ENCODE peak calls at places on chromosomes 6 and 20, in eight cellular contexts. Z, I, B, K, G, C, H and Q are unnamed samples. For H3K4me1, the result is how much of the 10 kb centered on the place peaks cover.

GRCh38 chr6:149478631-149479314 is 6.0 kb downstream of the ZC3H12D start:
- DNase-seq in Z (no peak), C (no peak), B (no peak), H (no peak), G (no peak), K (no peak), I (no peak), Q (no peak)

GRCh38 chr20:46803446-46804020 is 91.1 kb upstream of the EYA2 start:
- DNase-seq in K (no peak), I (no peak), G (no peak), Z (no peak), C (no peak), H (no peak), B (no peak), Q (no peak)

GRCh38 chr6:6583836-6584235 is 4.7 kb upstream of the LY86 start:
- DNase-seq in B (no peak), G (no peak), Z (no peak), I (no peak), K (no peak), C (no peak), H (no peak), Q (peak)

GRCh38 chr6:14816106-14816864 is 429.6 kb upstream of the JARID2 start:
- DNase-seq in H (peak), B (no peak), Z (no peak), I (no peak), K (no peak), C (no peak), G (no peak), Q (no peak)

GRCh38 chr20:32488066-32488838 is 96.9 kb downstream of the NOL4L start:
- DNase-seq in B (no peak), I (no peak), K (no peak), C (no peak), G (no peak), H (no peak), Z (no peak), Q (no peak)

GRCh38 chr20:57713505-57713903 is 3.7 kb upstream of the PMEPA1 start:
- DNase-seq in H (no peak), G (no peak), B (no peak), Z (no peak), C (no peak), I (no peak), K (no peak), Q (no peak)

GRCh38 chr20:36408219-36408618 is 102.1 kb downstream of the DLGAP4 start:
- DNase-seq in Z (peak), G (peak), B (peak), I (no peak), H (peak), K (no peak), C (no peak), Q (no peak)

GRCh38 chr6:126792340-126792739 is 326.1 kb upstream of the RSPO3 start:
- DNase-seq in I (no peak), H (no peak), K (no peak), C (no peak), B (no peak), G (no peak), Z (no peak), Q (no peak)

GRCh38 chr20:53839423-53840176 is 230.8 kb downstream of the BCAS1 start:
- DNase-seq in H (no peak), G (no peak), I (no peak), Z (no peak), K (no peak), C (peak), B (no peak), Q (no peak)

GRCh38 chr6:161101517-161101916 is 109.9 kb downstream of the MAP3K4 start:
- DNase-seq in K (no peak), Z (peak), B (no peak), G (no peak), I (no peak), H (peak), C (no peak), Q (no peak)

DNA sequence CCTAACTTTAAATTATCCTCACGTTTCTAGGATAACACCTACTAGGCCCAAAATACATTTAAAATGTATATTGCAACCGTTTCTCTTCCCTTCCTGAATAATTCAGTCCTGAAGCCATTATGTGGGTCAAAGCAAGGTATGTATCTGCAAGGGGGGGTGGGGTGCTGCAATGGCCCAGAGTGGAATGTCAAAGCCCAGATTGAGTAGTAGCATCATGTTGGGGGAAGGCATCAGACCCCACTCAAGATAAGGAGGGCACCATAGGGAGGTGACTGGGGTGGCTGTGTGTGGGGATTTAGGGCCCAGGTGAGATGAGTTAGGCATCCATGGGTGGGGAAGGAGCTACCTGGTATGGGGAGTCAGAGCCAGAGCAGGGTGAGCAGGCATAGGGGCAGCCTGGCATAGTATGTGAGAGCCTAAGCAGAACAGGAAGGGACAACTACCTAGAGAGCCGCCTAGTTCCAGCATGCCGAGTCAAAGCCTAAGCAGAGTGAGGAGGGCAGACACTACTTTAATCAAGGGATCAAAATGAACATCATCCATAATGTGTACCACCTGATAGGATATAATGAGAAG is 48.2 kb downstream of the ZNF292 start:
- DNase-seq in Z (no peak), H (no peak), G (no peak), C (no peak), I (no peak), K (no peak), B (no peak), Q (no peak)
- H3K4me1 ChIP-seq in Z (half or more), H (under half), G (under half), C (under half), I (under half), K (under half), B (under half), Q (under half)

DNA sequence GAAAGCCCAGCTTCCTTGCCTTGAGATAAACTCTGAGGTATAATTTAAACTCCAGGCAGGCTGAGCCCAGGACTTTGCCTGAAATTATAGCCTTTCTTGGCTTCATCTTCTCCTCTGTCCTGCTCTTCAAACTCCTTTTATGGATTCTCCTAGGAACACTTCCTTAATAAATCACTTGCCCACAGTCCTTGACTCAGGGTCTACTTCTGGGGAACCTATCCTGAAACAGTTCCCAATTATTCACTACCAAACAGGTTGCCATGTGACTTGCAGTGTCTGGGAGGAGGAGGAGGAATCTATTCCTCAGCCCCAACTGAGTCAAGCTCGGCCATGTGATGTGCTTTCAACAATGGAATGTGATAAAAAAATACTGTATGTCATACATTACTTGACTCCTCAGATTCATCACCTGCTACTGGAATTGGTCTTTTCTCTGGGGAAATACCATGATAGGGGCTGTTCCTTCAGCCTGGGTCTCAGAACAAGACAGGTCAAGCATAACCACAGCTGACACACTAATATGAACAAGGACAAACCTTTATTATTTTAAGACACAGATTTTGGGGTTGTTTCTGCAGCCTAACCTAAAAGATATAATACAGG is 20.5 kb upstream of the CDKN1A start:
- DNase-seq in H (no peak), B (no peak), G (no peak), Z (no peak), K (no peak), I (no peak), C (no peak), Q (no peak)
- TF ChIP-seq REST in H (no peak), B (no peak), G (no peak), Z (no peak), K (no peak), I (no peak), C (no peak), Q (no peak)

DNA sequence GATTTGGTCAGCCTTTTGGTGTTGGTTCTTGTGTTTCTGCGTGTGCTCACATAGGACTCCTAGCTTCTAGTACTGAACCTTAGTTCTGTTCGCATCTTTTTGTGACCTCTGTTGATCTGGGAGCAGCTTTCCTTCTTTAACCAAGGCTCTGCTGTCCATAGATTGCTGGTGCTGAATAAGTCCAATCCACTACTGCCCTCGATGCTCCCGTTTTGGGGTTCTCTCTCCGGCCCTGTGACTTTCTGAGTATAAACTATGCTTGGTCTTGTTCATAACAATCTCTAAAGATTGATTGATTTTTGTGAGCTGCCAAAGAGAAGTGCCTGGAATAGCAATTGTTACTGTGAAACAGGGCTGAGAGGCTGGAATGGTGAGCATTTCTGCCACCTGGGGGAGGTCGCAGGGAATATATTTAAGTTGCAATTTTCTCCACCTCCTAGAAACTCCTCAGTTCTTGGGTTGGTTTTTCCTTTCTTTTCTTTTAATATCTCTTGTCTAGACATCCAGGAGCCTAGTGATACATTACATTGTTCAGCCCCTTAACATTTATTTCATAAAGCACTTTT is 422.9 kb upstream of the CHD6 start:
- DNase-seq in Z (no peak), K (no peak), I (no peak), B (no peak), G (peak), H (no peak), C (no peak), Q (no peak)
- TF ChIP-seq CTCF in Z (no peak), K (no peak), I (peak), B (peak), G (peak), H (no peak), C (no peak), Q (no peak)

DNA sequence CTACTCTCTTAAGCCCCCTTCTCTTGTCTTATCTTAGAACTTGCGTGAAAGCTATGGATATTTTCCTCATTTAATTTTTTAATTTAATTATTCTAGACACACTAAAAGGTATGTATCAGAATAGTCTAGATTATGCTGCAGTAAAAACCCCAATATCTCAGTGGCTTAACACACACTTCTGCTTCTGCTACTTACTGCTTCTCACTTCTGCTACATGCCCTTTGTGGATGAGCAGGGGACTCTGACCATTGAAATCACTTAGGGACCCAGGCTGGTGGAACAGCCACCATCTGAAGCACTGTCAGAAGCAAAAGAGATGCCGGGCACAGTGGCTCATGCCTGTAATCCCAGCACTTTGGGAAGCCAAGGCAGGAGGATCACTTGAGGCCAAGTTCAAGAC is 27.2 kb upstream of the SCUBE3 start:
- DNase-seq in K (no peak), G (no peak), H (no peak), B (no peak), C (no peak), Z (no peak), I (no peak), Q (no peak)
- H3K4me1 ChIP-seq in K (under half), G (under half), H (under half), B (under half), C (under half), Z (under half), I (under half), Q (under half)